ENCODE peak calls at places on chromosome 7, in ten cellular contexts. W is brain microvascular endothelial cell; H is B cell; Z is NCI-H524 treated with DMSO at 0.1 percent for 48 hours; P is ovary; F is fibroblast of mammary gland; B is cardiac muscle cell; T is immature natural killer cell; A is left ventricle myocardium inferior; V is stimulated activated CD4-positive, alpha-beta T cell treated with anti-CD3 and anti-CD28 coated beads, Interleukin-4, amount 100 ng/mL, for 1 hour. U is an unnamed sample.

GRCh38 chr7:127393370-127394058 is 1.0 kb upstream of the ZNF800 start:
- DNase-seq in F (no peak), H (no peak), V (no peak), B (peak; percentile 26), Z (peak; percentile 60), W (no peak), T (no peak), A (no peak), P (peak; percentile 17), U (no peak)

GRCh38 chr7:112162161-112163020 is 43.8 kb downstream of the DOCK4 start:
- DNase-seq in H (no peak), T (no peak), A (peak; percentile 42), B (peak; percentile 94), P (no peak), W (peak; percentile 82), Z (no peak), V (no peak), F (peak; percentile 64), U (no peak)

GRCh38 chr7:28116034-28116433 is 64.6 kb downstream of the JAZF1 start:
- DNase-seq in T (no peak), V (no peak), A (no peak), F (no peak), Z (no peak), W (no peak), B (no peak), H (no peak), P (no peak), U (no peak)

GRCh38 chr7:142280263-142280662 is 22.4 kb upstream of the PRSS58 start:
- DNase-seq in V (no peak), H (no peak), Z (no peak), P (no peak), T (no peak), W (no peak), B (no peak), A (no peak), F (no peak), U (no peak)

GRCh38 chr7:4037877-4038276 is 644.2 kb upstream of the FOXK1 start:
- DNase-seq in B (no peak), P (no peak), Z (no peak), F (no peak), T (no peak), W (no peak), A (no peak), H (no peak), V (no peak), U (no peak)

GRCh38 chr7:116353614-116354013 is 143.3 kb downstream of the TES start:
- DNase-seq in P (peak; percentile 52), F (no peak), A (peak; percentile 51), V (no peak), Z (no peak), W (no peak), B (peak; percentile 71), H (no peak), T (no peak), U (no peak)

GRCh38 chr7:3078458-3078857 is 34.8 kb upstream of the CARD11 start:
- DNase-seq in A (no peak), B (no peak), W (no peak), P (no peak), H (peak; percentile 47), Z (no peak), F (no peak), T (no peak), V (no peak), U (no peak)

GRCh38 chr7:47326220-47326619 is 255.7 kb downstream of the TNS3 start:
- DNase-seq in F (peak; percentile 88), P (no peak), H (no peak), Z (no peak), V (no peak), A (no peak), T (no peak), W (peak; percentile 79), B (peak; percentile 77), U (no peak)

GRCh38 chr7:112566392-112567324 is 85.9 kb downstream of the LSMEM1 start:
- DNase-seq in B (no peak), F (no peak), Z (peak; percentile 70), A (no peak), P (no peak), V (no peak), H (no peak), T (no peak), W (no peak), U (no peak)

GRCh38 chr7:84175461-84175860 is 19.1 kb downstream of the SEMA3A start:
- DNase-seq in B (no peak), F (no peak), V (no peak), T (no peak), W (no peak), P (no peak), Z (no peak), H (no peak), A (no peak), U (no peak)

GRCh38 chr7:100483101-100483727 is 513 bp upstream of the NYAP1 start:
- DNase-seq in F (no peak), Z (no peak), W (peak; percentile 14), V (peak; percentile 84), P (peak; percentile 87), A (peak; percentile 74), T (peak; percentile 77), B (peak; percentile 65), H (peak; percentile 91), U (peak; percentile 92)

GRCh38 chr7:114206688-114207087 is 207.9 kb upstream of the FOXP2 start:
- DNase-seq in B (no peak), P (no peak), V (no peak), T (no peak), Z (no peak), F (no peak), H (no peak), A (no peak), W (no peak), U (no peak)

GRCh38 chr7:142645777-142646176 is 103.5 kb upstream of the PRSS1 start:
- DNase-seq in B (no peak), W (no peak), F (no peak), H (no peak), V (no peak), A (no peak), Z (no peak), P (no peak), T (no peak), U (no peak)

GRCh38 chr7:135856356-135857144 is 107.9 kb upstream of the FAM180A start:
- DNase-seq in T (no peak), P (no peak), B (peak; percentile 72), F (peak; percentile 40), H (no peak), V (no peak), W (peak; percentile 5), Z (no peak), A (no peak), U (no peak)

GRCh38 chr7:81846398-81846797 is 76.6 kb upstream of the HGF start:
- DNase-seq in A (no peak), B (peak; percentile 76), V (no peak), H (peak; percentile 1), P (no peak), W (peak; percentile 41), F (peak; percentile 79), T (no peak), Z (no peak), U (no peak)

GRCh38 chr7:131109011-131109756 is 218.5 kb upstream of the MKLN1 start:
- DNase-seq in Z (no peak), P (no peak), T (no peak), B (peak; percentile 50), W (no peak), A (no peak), F (peak; percentile 77), H (no peak), V (no peak), U (no peak)

GRCh38 chr7:56157238-56157790 is 41.1 kb upstream of the NUPR2 start:
- DNase-seq in H (no peak), P (no peak), T (no peak), A (no peak), Z (no peak), B (no peak), V (no peak), F (no peak), W (no peak), U (no peak)

GRCh38 chr7:150367677-150368097 is 935 bp upstream of the REPIN1 start:
- DNase-seq in H (no peak), W (no peak), V (no peak), Z (no peak), F (peak; percentile 36), B (peak; percentile 29), A (no peak), T (no peak), P (no peak), U (no peak)

GRCh38 chr7:10940748-10941358 is 32.8 kb upstream of the PHF14 start:
- DNase-seq in B (no peak), T (no peak), F (no peak), H (peak; percentile 30), V (peak; percentile 3), W (no peak), P (no peak), A (no peak), Z (no peak), U (peak; percentile 19)

U was measured in GM13977.